ENCODE peak calls at places on chromosomes 12 and 14, in ten cellular contexts. One of them, this sample, is unnamed.

GRCh38 chr12:107393043-107393725 is 292.4 kb upstream of the PWP1 start:
- DNase-seq in stimulated activated naive CD8-positive, alpha-beta T cell treated with anti-CD3 and anti-CD28 coated beads, Interleukin-15, Interleukin-2, amounts not matched to agents 100 U/mL and 50 U/mL, for 24 hours: no peak
- DNase-seq in D341Med: no peak
- DNase-seq in KG1: no peak
- DNase-seq in activated naive CD4-positive, alpha-beta T cell treated with anti-CD3 and anti-CD28 coated beads, Interleukin-2, amount 50 U/mL, for 16 hours: no peak
- DNase-seq in iPS DF 6.9: no peak
- DNase-seq in activated CD4-positive, alpha-beta T cell treated with anti-CD3 and anti-CD28 coated beads for 4 hours: no peak
- DNase-seq in nucleus accumbens: no peak
- DNase-seq in gastrocnemius medialis: no peak
- DNase-seq in H4: no peak
- DNase-seq in this sample: no peak

GRCh38 chr14:77301103-77301502 is 19.6 kb downstream of the POMT2 start:
- DNase-seq in stimulated activated naive CD8-positive, alpha-beta T cell treated with anti-CD3 and anti-CD28 coated beads, Interleukin-15, Interleukin-2, amounts not matched to agents 100 U/mL and 50 U/mL, for 24 hours: peak; percentile 69
- DNase-seq in D341Med: peak; percentile 86
- DNase-seq in KG1: peak; percentile 30
- DNase-seq in activated naive CD4-positive, alpha-beta T cell treated with anti-CD3 and anti-CD28 coated beads, Interleukin-2, amount 50 U/mL, for 16 hours: peak; percentile 52
- DNase-seq in iPS DF 6.9: peak; percentile 82
- DNase-seq in activated CD4-positive, alpha-beta T cell treated with anti-CD3 and anti-CD28 coated beads for 4 hours: peak; percentile 46
- DNase-seq in nucleus accumbens: peak; percentile 91
- DNase-seq in gastrocnemius medialis: peak; percentile 82
- DNase-seq in H4: peak; percentile 70
- DNase-seq in this sample: peak; percentile 91

GRCh38 chr14:100067481-100067880 is 2.3 kb downstream of the EVL start:
- DNase-seq in stimulated activated naive CD8-positive, alpha-beta T cell treated with anti-CD3 and anti-CD28 coated beads, Interleukin-15, Interleukin-2, amounts not matched to agents 100 U/mL and 50 U/mL, for 24 hours: no peak
- DNase-seq in D341Med: no peak
- DNase-seq in KG1: no peak
- DNase-seq in activated naive CD4-positive, alpha-beta T cell treated with anti-CD3 and anti-CD28 coated beads, Interleukin-2, amount 50 U/mL, for 16 hours: no peak
- DNase-seq in iPS DF 6.9: no peak
- DNase-seq in activated CD4-positive, alpha-beta T cell treated with anti-CD3 and anti-CD28 coated beads for 4 hours: peak; percentile 34
- DNase-seq in nucleus accumbens: no peak
- DNase-seq in gastrocnemius medialis: no peak
- DNase-seq in H4: no peak
- DNase-seq in this sample: no peak

GRCh38 chr12:5655120-5655519 is 223.2 kb downstream of the NTF3 start:
- DNase-seq in stimulated activated naive CD8-positive, alpha-beta T cell treated with anti-CD3 and anti-CD28 coated beads, Interleukin-15, Interleukin-2, amounts not matched to agents 100 U/mL and 50 U/mL, for 24 hours: no peak
- DNase-seq in D341Med: no peak
- DNase-seq in KG1: no peak
- DNase-seq in activated naive CD4-positive, alpha-beta T cell treated with anti-CD3 and anti-CD28 coated beads, Interleukin-2, amount 50 U/mL, for 16 hours: no peak
- DNase-seq in iPS DF 6.9: no peak
- DNase-seq in activated CD4-positive, alpha-beta T cell treated with anti-CD3 and anti-CD28 coated beads for 4 hours: no peak
- DNase-seq in nucleus accumbens: no peak
- DNase-seq in gastrocnemius medialis: no peak
- DNase-seq in H4: no peak
- DNase-seq in this sample: no peak

GRCh38 chr12:38508246-38508645 is 191.7 kb downstream of the ALG10B start:
- DNase-seq in stimulated activated naive CD8-positive, alpha-beta T cell treated with anti-CD3 and anti-CD28 coated beads, Interleukin-15, Interleukin-2, amounts not matched to agents 100 U/mL and 50 U/mL, for 24 hours: no peak
- DNase-seq in D341Med: no peak
- DNase-seq in KG1: no peak
- DNase-seq in activated naive CD4-positive, alpha-beta T cell treated with anti-CD3 and anti-CD28 coated beads, Interleukin-2, amount 50 U/mL, for 16 hours: no peak
- DNase-seq in iPS DF 6.9: no peak
- DNase-seq in activated CD4-positive, alpha-beta T cell treated with anti-CD3 and anti-CD28 coated beads for 4 hours: no peak
- DNase-seq in nucleus accumbens: no peak
- DNase-seq in gastrocnemius medialis: no peak
- DNase-seq in H4: peak; percentile 60
- DNase-seq in this sample: no peak

GRCh38 chr14:35669782-35670181 is 135.8 kb downstream of the INSM2 start:
- DNase-seq in stimulated activated naive CD8-positive, alpha-beta T cell treated with anti-CD3 and anti-CD28 coated beads, Interleukin-15, Interleukin-2, amounts not matched to agents 100 U/mL and 50 U/mL, for 24 hours: no peak
- DNase-seq in D341Med: no peak
- DNase-seq in KG1: no peak
- DNase-seq in activated naive CD4-positive, alpha-beta T cell treated with anti-CD3 and anti-CD28 coated beads, Interleukin-2, amount 50 U/mL, for 16 hours: no peak
- DNase-seq in iPS DF 6.9: no peak
- DNase-seq in activated CD4-positive, alpha-beta T cell treated with anti-CD3 and anti-CD28 coated beads for 4 hours: no peak
- DNase-seq in nucleus accumbens: no peak
- DNase-seq in gastrocnemius medialis: no peak
- DNase-seq in H4: no peak
- DNase-seq in this sample: no peak

GRCh38 chr12:6696690-6697583 is 3.7 kb downstream of the PIANP start:
- DNase-seq in stimulated activated naive CD8-positive, alpha-beta T cell treated with anti-CD3 and anti-CD28 coated beads, Interleukin-15, Interleukin-2, amounts not matched to agents 100 U/mL and 50 U/mL, for 24 hours: no peak
- DNase-seq in D341Med: no peak
- DNase-seq in KG1: no peak
- DNase-seq in activated naive CD4-positive, alpha-beta T cell treated with anti-CD3 and anti-CD28 coated beads, Interleukin-2, amount 50 U/mL, for 16 hours: no peak
- DNase-seq in iPS DF 6.9: no peak
- DNase-seq in activated CD4-positive, alpha-beta T cell treated with anti-CD3 and anti-CD28 coated beads for 4 hours: no peak
- DNase-seq in nucleus accumbens: no peak
- DNase-seq in gastrocnemius medialis: no peak
- DNase-seq in H4: no peak
- DNase-seq in this sample: no peak

GRCh38 chr14:79373451-79373850 is 837.9 kb downstream of the DIO2 start:
- DNase-seq in stimulated activated naive CD8-positive, alpha-beta T cell treated with anti-CD3 and anti-CD28 coated beads, Interleukin-15, Interleukin-2, amounts not matched to agents 100 U/mL and 50 U/mL, for 24 hours: no peak
- DNase-seq in D341Med: no peak
- DNase-seq in KG1: no peak
- DNase-seq in activated naive CD4-positive, alpha-beta T cell treated with anti-CD3 and anti-CD28 coated beads, Interleukin-2, amount 50 U/mL, for 16 hours: no peak
- DNase-seq in iPS DF 6.9: no peak
- DNase-seq in activated CD4-positive, alpha-beta T cell treated with anti-CD3 and anti-CD28 coated beads for 4 hours: no peak
- DNase-seq in nucleus accumbens: no peak
- DNase-seq in gastrocnemius medialis: no peak
- DNase-seq in H4: no peak
- DNase-seq in this sample: no peak

GRCh38 chr12:62919827-62920226 is 15.1 kb downstream of the PPM1H start:
- DNase-seq in stimulated activated naive CD8-positive, alpha-beta T cell treated with anti-CD3 and anti-CD28 coated beads, Interleukin-15, Interleukin-2, amounts not matched to agents 100 U/mL and 50 U/mL, for 24 hours: no peak
- DNase-seq in D341Med: peak; percentile 49
- DNase-seq in KG1: no peak
- DNase-seq in activated naive CD4-positive, alpha-beta T cell treated with anti-CD3 and anti-CD28 coated beads, Interleukin-2, amount 50 U/mL, for 16 hours: no peak
- DNase-seq in iPS DF 6.9: no peak
- DNase-seq in activated CD4-positive, alpha-beta T cell treated with anti-CD3 and anti-CD28 coated beads for 4 hours: no peak
- DNase-seq in nucleus accumbens: peak; percentile 38
- DNase-seq in gastrocnemius medialis: peak; percentile 56
- DNase-seq in H4: peak; percentile 53
- DNase-seq in this sample: no peak

GRCh38 chr12:49365542-49365941 is 1.7 kb upstream of the SPATS2 start:
- DNase-seq in stimulated activated naive CD8-positive, alpha-beta T cell treated with anti-CD3 and anti-CD28 coated beads, Interleukin-15, Interleukin-2, amounts not matched to agents 100 U/mL and 50 U/mL, for 24 hours: no peak
- DNase-seq in D341Med: no peak
- DNase-seq in KG1: no peak
- DNase-seq in activated naive CD4-positive, alpha-beta T cell treated with anti-CD3 and anti-CD28 coated beads, Interleukin-2, amount 50 U/mL, for 16 hours: no peak
- DNase-seq in iPS DF 6.9: no peak
- DNase-seq in activated CD4-positive, alpha-beta T cell treated with anti-CD3 and anti-CD28 coated beads for 4 hours: no peak
- DNase-seq in nucleus accumbens: no peak
- DNase-seq in gastrocnemius medialis: no peak
- DNase-seq in H4: peak; percentile 61
- DNase-seq in this sample: no peak

GRCh38 chr12:24630446-24630845 is 318.5 kb downstream of the BCAT1 start:
- DNase-seq in stimulated activated naive CD8-positive, alpha-beta T cell treated with anti-CD3 and anti-CD28 coated beads, Interleukin-15, Interleukin-2, amounts not matched to agents 100 U/mL and 50 U/mL, for 24 hours: no peak
- DNase-seq in D341Med: no peak
- DNase-seq in KG1: no peak
- DNase-seq in activated naive CD4-positive, alpha-beta T cell treated with anti-CD3 and anti-CD28 coated beads, Interleukin-2, amount 50 U/mL, for 16 hours: no peak
- DNase-seq in iPS DF 6.9: no peak
- DNase-seq in activated CD4-positive, alpha-beta T cell treated with anti-CD3 and anti-CD28 coated beads for 4 hours: no peak
- DNase-seq in nucleus accumbens: no peak
- DNase-seq in gastrocnemius medialis: no peak
- DNase-seq in H4: no peak
- DNase-seq in this sample: no peak

GRCh38 chr14:102544745-102545460 is 35.3 kb upstream of the ANKRD9 start:
- DNase-seq in stimulated activated naive CD8-positive, alpha-beta T cell treated with anti-CD3 and anti-CD28 coated beads, Interleukin-15, Interleukin-2, amounts not matched to agents 100 U/mL and 50 U/mL, for 24 hours: peak; percentile 23
- DNase-seq in D341Med: peak; percentile 86
- DNase-seq in KG1: no peak
- DNase-seq in activated naive CD4-positive, alpha-beta T cell treated with anti-CD3 and anti-CD28 coated beads, Interleukin-2, amount 50 U/mL, for 16 hours: no peak
- DNase-seq in iPS DF 6.9: no peak
- DNase-seq in activated CD4-positive, alpha-beta T cell treated with anti-CD3 and anti-CD28 coated beads for 4 hours: no peak
- DNase-seq in nucleus accumbens: no peak
- DNase-seq in gastrocnemius medialis: no peak
- DNase-seq in H4: no peak
- DNase-seq in this sample: peak; percentile 92

GRCh38 chr12:144650-145284 is 69.2 kb downstream of the SLC6A12 start:
- DNase-seq in stimulated activated naive CD8-positive, alpha-beta T cell treated with anti-CD3 and anti-CD28 coated beads, Interleukin-15, Interleukin-2, amounts not matched to agents 100 U/mL and 50 U/mL, for 24 hours: no peak
- DNase-seq in D341Med: no peak
- DNase-seq in KG1: no peak
- DNase-seq in activated naive CD4-positive, alpha-beta T cell treated with anti-CD3 and anti-CD28 coated beads, Interleukin-2, amount 50 U/mL, for 16 hours: no peak
- DNase-seq in iPS DF 6.9: no peak
- DNase-seq in activated CD4-positive, alpha-beta T cell treated with anti-CD3 and anti-CD28 coated beads for 4 hours: no peak
- DNase-seq in nucleus accumbens: no peak
- DNase-seq in gastrocnemius medialis: no peak
- DNase-seq in H4: no peak
- DNase-seq in this sample: no peak

GRCh38 chr14:102982852-102983470 is 60.5 kb downstream of the AMN start:
- DNase-seq in stimulated activated naive CD8-positive, alpha-beta T cell treated with anti-CD3 and anti-CD28 coated beads, Interleukin-15, Interleukin-2, amounts not matched to agents 100 U/mL and 50 U/mL, for 24 hours: no peak
- DNase-seq in D341Med: no peak
- DNase-seq in KG1: no peak
- DNase-seq in activated naive CD4-positive, alpha-beta T cell treated with anti-CD3 and anti-CD28 coated beads, Interleukin-2, amount 50 U/mL, for 16 hours: no peak
- DNase-seq in iPS DF 6.9: no peak
- DNase-seq in activated CD4-positive, alpha-beta T cell treated with anti-CD3 and anti-CD28 coated beads for 4 hours: no peak
- DNase-seq in nucleus accumbens: no peak
- DNase-seq in gastrocnemius medialis: no peak
- DNase-seq in H4: no peak
- DNase-seq in this sample: no peak

GRCh38 chr12:21644516-21644915 is 13.1 kb downstream of the LDHB start:
- DNase-seq in stimulated activated naive CD8-positive, alpha-beta T cell treated with anti-CD3 and anti-CD28 coated beads, Interleukin-15, Interleukin-2, amounts not matched to agents 100 U/mL and 50 U/mL, for 24 hours: no peak
- DNase-seq in D341Med: no peak
- DNase-seq in KG1: no peak
- DNase-seq in activated naive CD4-positive, alpha-beta T cell treated with anti-CD3 and anti-CD28 coated beads, Interleukin-2, amount 50 U/mL, for 16 hours: no peak
- DNase-seq in iPS DF 6.9: no peak
- DNase-seq in activated CD4-positive, alpha-beta T cell treated with anti-CD3 and anti-CD28 coated beads for 4 hours: no peak
- DNase-seq in nucleus accumbens: no peak
- DNase-seq in gastrocnemius medialis: no peak
- DNase-seq in H4: no peak
- DNase-seq in this sample: no peak

GRCh38 chr12:93571854-93572711 is at the start of gene SOCS2:
- DNase-seq in stimulated activated naive CD8-positive, alpha-beta T cell treated with anti-CD3 and anti-CD28 coated beads, Interleukin-15, Interleukin-2, amounts not matched to agents 100 U/mL and 50 U/mL, for 24 hours: peak; percentile 44
- DNase-seq in D341Med: peak; percentile 79
- DNase-seq in KG1: no peak
- DNase-seq in activated naive CD4-positive, alpha-beta T cell treated with anti-CD3 and anti-CD28 coated beads, Interleukin-2, amount 50 U/mL, for 16 hours: peak; percentile 34
- DNase-seq in iPS DF 6.9: no peak
- DNase-seq in activated CD4-positive, alpha-beta T cell treated with anti-CD3 and anti-CD28 coated beads for 4 hours: peak; percentile 23
- DNase-seq in nucleus accumbens: no peak
- DNase-seq in gastrocnemius medialis: no peak
- DNase-seq in H4: no peak
- DNase-seq in this sample: peak; percentile 56

GRCh38 chr12:132471858-132472255 is 18.1 kb upstream of the FBRSL1 start:
- DNase-seq in stimulated activated naive CD8-positive, alpha-beta T cell treated with anti-CD3 and anti-CD28 coated beads, Interleukin-15, Interleukin-2, amounts not matched to agents 100 U/mL and 50 U/mL, for 24 hours: no peak
- DNase-seq in D341Med: no peak
- DNase-seq in KG1: no peak
- DNase-seq in activated naive CD4-positive, alpha-beta T cell treated with anti-CD3 and anti-CD28 coated beads, Interleukin-2, amount 50 U/mL, for 16 hours: no peak
- DNase-seq in iPS DF 6.9: no peak
- DNase-seq in activated CD4-positive, alpha-beta T cell treated with anti-CD3 and anti-CD28 coated beads for 4 hours: no peak
- DNase-seq in nucleus accumbens: no peak
- DNase-seq in gastrocnemius medialis: no peak
- DNase-seq in H4: no peak
- DNase-seq in this sample: no peak

GRCh38 chr14:62957562-62957961 is 87.7 kb downstream of the KCNH5 start:
- DNase-seq in stimulated activated naive CD8-positive, alpha-beta T cell treated with anti-CD3 and anti-CD28 coated beads, Interleukin-15, Interleukin-2, amounts not matched to agents 100 U/mL and 50 U/mL, for 24 hours: no peak
- DNase-seq in D341Med: no peak
- DNase-seq in KG1: no peak
- DNase-seq in activated naive CD4-positive, alpha-beta T cell treated with anti-CD3 and anti-CD28 coated beads, Interleukin-2, amount 50 U/mL, for 16 hours: no peak
- DNase-seq in iPS DF 6.9: no peak
- DNase-seq in activated CD4-positive, alpha-beta T cell treated with anti-CD3 and anti-CD28 coated beads for 4 hours: no peak
- DNase-seq in nucleus accumbens: no peak
- DNase-seq in gastrocnemius medialis: no peak
- DNase-seq in H4: peak; percentile 84
- DNase-seq in this sample: no peak

GRCh38 chr14:76996563-76997146 is 31.9 kb downstream of the IRF2BPL start:
- DNase-seq in stimulated activated naive CD8-positive, alpha-beta T cell treated with anti-CD3 and anti-CD28 coated beads, Interleukin-15, Interleukin-2, amounts not matched to agents 100 U/mL and 50 U/mL, for 24 hours: no peak
- DNase-seq in D341Med: no peak
- DNase-seq in KG1: no peak
- DNase-seq in activated naive CD4-positive, alpha-beta T cell treated with anti-CD3 and anti-CD28 coated beads, Interleukin-2, amount 50 U/mL, for 16 hours: no peak
- DNase-seq in iPS DF 6.9: no peak
- DNase-seq in activated CD4-positive, alpha-beta T cell treated with anti-CD3 and anti-CD28 coated beads for 4 hours: no peak
- DNase-seq in nucleus accumbens: no peak
- DNase-seq in gastrocnemius medialis: no peak
- DNase-seq in H4: no peak
- DNase-seq in this sample: no peak

GRCh38 chr12:38502016-38502415 is 185.4 kb downstream of the ALG10B start:
- DNase-seq in stimulated activated naive CD8-positive, alpha-beta T cell treated with anti-CD3 and anti-CD28 coated beads, Interleukin-15, Interleukin-2, amounts not matched to agents 100 U/mL and 50 U/mL, for 24 hours: no peak
- DNase-seq in D341Med: no peak
- DNase-seq in KG1: no peak
- DNase-seq in activated naive CD4-positive, alpha-beta T cell treated with anti-CD3 and anti-CD28 coated beads, Interleukin-2, amount 50 U/mL, for 16 hours: no peak
- DNase-seq in iPS DF 6.9: no peak
- DNase-seq in activated CD4-positive, alpha-beta T cell treated with anti-CD3 and anti-CD28 coated beads for 4 hours: no peak
- DNase-seq in nucleus accumbens: no peak
- DNase-seq in gastrocnemius medialis: no peak
- DNase-seq in H4: peak; percentile 33
- DNase-seq in this sample: no peak

GRCh38 chr12:42372154-42372791 is 46.3 kb downstream of the PPHLN1 start:
- DNase-seq in stimulated activated naive CD8-positive, alpha-beta T cell treated with anti-CD3 and anti-CD28 coated beads, Interleukin-15, Interleukin-2, amounts not matched to agents 100 U/mL and 50 U/mL, for 24 hours: peak; percentile 10
- DNase-seq in D341Med: peak; percentile 58
- DNase-seq in KG1: peak; percentile 53
- DNase-seq in activated naive CD4-positive, alpha-beta T cell treated with anti-CD3 and anti-CD28 coated beads, Interleukin-2, amount 50 U/mL, for 16 hours: no peak
- DNase-seq in iPS DF 6.9: peak; percentile 54
- DNase-seq in activated CD4-positive, alpha-beta T cell treated with anti-CD3 and anti-CD28 coated beads for 4 hours: peak; percentile 39
- DNase-seq in nucleus accumbens: no peak
- DNase-seq in gastrocnemius medialis: no peak
- DNase-seq in H4: peak; percentile 38
- DNase-seq in this sample: peak; percentile 30

GRCh38 chr14:50821471-50822464 is 9.2 kb downstream of the NIN start:
- DNase-seq in stimulated activated naive CD8-positive, alpha-beta T cell treated with anti-CD3 and anti-CD28 coated beads, Interleukin-15, Interleukin-2, amounts not matched to agents 100 U/mL and 50 U/mL, for 24 hours: peak; percentile 56
- DNase-seq in D341Med: no peak
- DNase-seq in KG1: no peak
- DNase-seq in activated naive CD4-positive, alpha-beta T cell treated with anti-CD3 and anti-CD28 coated beads, Interleukin-2, amount 50 U/mL, for 16 hours: peak; percentile 18
- DNase-seq in iPS DF 6.9: no peak
- DNase-seq in activated CD4-positive, alpha-beta T cell treated with anti-CD3 and anti-CD28 coated beads for 4 hours: peak; percentile 26
- DNase-seq in nucleus accumbens: no peak
- DNase-seq in gastrocnemius medialis: no peak
- DNase-seq in H4: no peak
- DNase-seq in this sample: no peak

GRCh38 chr12:107931761-107932160 is 157.3 kb downstream of the ASCL4 start:
- DNase-seq in stimulated activated naive CD8-positive, alpha-beta T cell treated with anti-CD3 and anti-CD28 coated beads, Interleukin-15, Interleukin-2, amounts not matched to agents 100 U/mL and 50 U/mL, for 24 hours: no peak
- DNase-seq in D341Med: no peak
- DNase-seq in KG1: no peak
- DNase-seq in activated naive CD4-positive, alpha-beta T cell treated with anti-CD3 and anti-CD28 coated beads, Interleukin-2, amount 50 U/mL, for 16 hours: no peak
- DNase-seq in iPS DF 6.9: no peak
- DNase-seq in activated CD4-positive, alpha-beta T cell treated with anti-CD3 and anti-CD28 coated beads for 4 hours: no peak
- DNase-seq in nucleus accumbens: no peak
- DNase-seq in gastrocnemius medialis: no peak
- DNase-seq in H4: no peak
- DNase-seq in this sample: no peak

GRCh38 chr14:67413806-67414769 is 2.1 kb upstream of the PLEK2 start:
- DNase-seq in stimulated activated naive CD8-positive, alpha-beta T cell treated with anti-CD3 and anti-CD28 coated beads, Interleukin-15, Interleukin-2, amounts not matched to agents 100 U/mL and 50 U/mL, for 24 hours: peak; percentile 63
- DNase-seq in D341Med: no peak
- DNase-seq in KG1: peak; percentile 41
- DNase-seq in activated naive CD4-positive, alpha-beta T cell treated with anti-CD3 and anti-CD28 coated beads, Interleukin-2, amount 50 U/mL, for 16 hours: peak; percentile 24
- DNase-seq in iPS DF 6.9: no peak
- DNase-seq in activated CD4-positive, alpha-beta T cell treated with anti-CD3 and anti-CD28 coated beads for 4 hours: peak; percentile 36
- DNase-seq in nucleus accumbens: no peak
- DNase-seq in gastrocnemius medialis: no peak
- DNase-seq in H4: peak; percentile 87
- DNase-seq in this sample: no peak

GRCh38 chr12:117093918-117094630 is 5.1 kb downstream of the TESC start:
- DNase-seq in stimulated activated naive CD8-positive, alpha-beta T cell treated with anti-CD3 and anti-CD28 coated beads, Interleukin-15, Interleukin-2, amounts not matched to agents 100 U/mL and 50 U/mL, for 24 hours: no peak
- DNase-seq in D341Med: no peak
- DNase-seq in KG1: no peak
- DNase-seq in activated naive CD4-positive, alpha-beta T cell treated with anti-CD3 and anti-CD28 coated beads, Interleukin-2, amount 50 U/mL, for 16 hours: no peak
- DNase-seq in iPS DF 6.9: no peak
- DNase-seq in activated CD4-positive, alpha-beta T cell treated with anti-CD3 and anti-CD28 coated beads for 4 hours: no peak
- DNase-seq in nucleus accumbens: no peak
- DNase-seq in gastrocnemius medialis: no peak
- DNase-seq in H4: no peak
- DNase-seq in this sample: no peak

GRCh38 chr12:121925361-121925725 is 7.0 kb downstream of the CFAP251 start:
- DNase-seq in stimulated activated naive CD8-positive, alpha-beta T cell treated with anti-CD3 and anti-CD28 coated beads, Interleukin-15, Interleukin-2, amounts not matched to agents 100 U/mL and 50 U/mL, for 24 hours: no peak
- DNase-seq in D341Med: peak; percentile 10
- DNase-seq in KG1: no peak
- DNase-seq in activated naive CD4-positive, alpha-beta T cell treated with anti-CD3 and anti-CD28 coated beads, Interleukin-2, amount 50 U/mL, for 16 hours: no peak
- DNase-seq in iPS DF 6.9: no peak
- DNase-seq in activated CD4-positive, alpha-beta T cell treated with anti-CD3 and anti-CD28 coated beads for 4 hours: no peak
- DNase-seq in nucleus accumbens: no peak
- DNase-seq in gastrocnemius medialis: no peak
- DNase-seq in H4: no peak
- DNase-seq in this sample: no peak

GRCh38 chr14:95523818-95524448 is 7.5 kb upstream of the SYNE3 start:
- DNase-seq in stimulated activated naive CD8-positive, alpha-beta T cell treated with anti-CD3 and anti-CD28 coated beads, Interleukin-15, Interleukin-2, amounts not matched to agents 100 U/mL and 50 U/mL, for 24 hours: peak; percentile 61
- DNase-seq in D341Med: no peak
- DNase-seq in KG1: no peak
- DNase-seq in activated naive CD4-positive, alpha-beta T cell treated with anti-CD3 and anti-CD28 coated beads, Interleukin-2, amount 50 U/mL, for 16 hours: peak; percentile 30
- DNase-seq in iPS DF 6.9: no peak
- DNase-seq in activated CD4-positive, alpha-beta T cell treated with anti-CD3 and anti-CD28 coated beads for 4 hours: no peak
- DNase-seq in nucleus accumbens: no peak
- DNase-seq in gastrocnemius medialis: no peak
- DNase-seq in H4: no peak
- DNase-seq in this sample: no peak

GRCh38 chr12:126752021-126752420 is 1514.9 kb upstream of the TMEM132C start:
- DNase-seq in stimulated activated naive CD8-positive, alpha-beta T cell treated with anti-CD3 and anti-CD28 coated beads, Interleukin-15, Interleukin-2, amounts not matched to agents 100 U/mL and 50 U/mL, for 24 hours: no peak
- DNase-seq in D341Med: no peak
- DNase-seq in KG1: no peak
- DNase-seq in activated naive CD4-positive, alpha-beta T cell treated with anti-CD3 and anti-CD28 coated beads, Interleukin-2, amount 50 U/mL, for 16 hours: no peak
- DNase-seq in iPS DF 6.9: no peak
- DNase-seq in activated CD4-positive, alpha-beta T cell treated with anti-CD3 and anti-CD28 coated beads for 4 hours: no peak
- DNase-seq in nucleus accumbens: no peak
- DNase-seq in gastrocnemius medialis: no peak
- DNase-seq in H4: no peak
- DNase-seq in this sample: no peak